ENCODE peak calls at places on chromosome 16, in four cellular contexts. F, X, T and D are unnamed samples.

GRCh38 chr16:72072514-72073342 is 9.7 kb downstream of the HPR start:
- DNase-seq in F (no peak), X (no peak), T (no peak), D (no peak)

GRCh38 chr16:86074651-86075487 is 175.9 kb downstream of the IRF8 start:
- DNase-seq in F (no peak), X (no peak), T (no peak), D (no peak)

GRCh38 chr16:19831678-19832077 is 53.0 kb downstream of the GPRC5B start:
- DNase-seq in F (peak), X (peak), T (no peak), D (no peak)

GRCh38 chr16:5446623-5447240 is 349.1 kb upstream of the EEF2KMT start:
- DNase-seq in F (no peak), X (no peak), T (no peak), D (no peak)

GRCh38 chr16:77290451-77291110 is 91.4 kb downstream of the SYCE1L start:
- DNase-seq in F (no peak), X (peak), T (no peak), D (no peak)

GRCh38 chr16:85249830-85250455 is 137.7 kb upstream of the CIBAR2 start:
- DNase-seq in F (no peak), X (no peak), T (peak), D (no peak)

GRCh38 chr16:28985611-28986041 is 774 bp downstream of the LAT start:
- DNase-seq in F (no peak), X (no peak), T (no peak), D (no peak)

GRCh38 chr16:57513371-57514102 is 22.8 kb downstream of the CCDC102A start:
- DNase-seq in F (no peak), X (peak), T (no peak), D (peak)

GRCh38 chr16:86517652-86518258 is 7.4 kb downstream of the FOXF1 start:
- DNase-seq in F (no peak), X (peak), T (peak), D (no peak)

GRCh38 chr16:77043076-77043475 is 147.9 kb upstream of the MON1B start:
- DNase-seq in F (peak), X (peak), T (no peak), D (no peak)

GRCh38 chr16:52068447-52069074 is 478.4 kb downstream of the TOX3 start:
- DNase-seq in F (no peak), X (peak), T (no peak), D (no peak)